ENCODE peak calls at places on chromosome 12, in five cellular contexts. X is activated CD4-positive, CD25-positive, alpha-beta regulatory T cell treated with anti-CD3 and anti-CD28 coated beads, Interleukin-2, amount 50 U/mL, for 72 hours; E is Right ventricle myocardium superior; Q is T-cell; C is AG08395. O is an unnamed sample.

GRCh38 chr12:107891967-107892366 is 117.5 kb downstream of the ASCL4 start:
- DNase-seq in E (no peak), X (no peak), C (no peak), Q (no peak), O (no peak)

GRCh38 chr12:102634216-102634615 is 153.9 kb upstream of the IGF1 start:
- DNase-seq in E (no peak), C (peak; percentile 77), X (no peak), Q (no peak), O (no peak)

GRCh38 chr12:88339254-88339949 is 197.3 kb downstream of the TMTC3 start:
- DNase-seq in X (no peak), E (no peak), C (peak; percentile 51), Q (no peak), O (no peak)

GRCh38 chr12:21502164-21502496 is 541 bp downstream of the GOLT1B start:
- DNase-seq in Q (peak; percentile 16), C (peak; percentile 38), E (no peak), X (no peak), O (no peak)

GRCh38 chr12:103647267-103647666 is 60.2 kb downstream of the STAB2 start:
- DNase-seq in C (peak; percentile 41), X (no peak), E (no peak), Q (no peak), O (no peak)

GRCh38 chr12:89892426-89892825 is 183.8 kb upstream of the ATP2B1 start:
- DNase-seq in C (no peak), Q (no peak), E (no peak), X (no peak), O (no peak)

GRCh38 chr12:43501705-43502104 is 50.3 kb downstream of the ADAMTS20 start:
- DNase-seq in Q (no peak), C (peak; percentile 26), E (no peak), X (no peak), O (no peak)

GRCh38 chr12:27505124-27505523 is 18.9 kb upstream of the PPFIBP1 start:
- DNase-seq in E (no peak), Q (no peak), C (peak; percentile 76), X (no peak), O (no peak)

O was measured in left cardiac atrium.